ENCODE peak calls at places on chromosomes 1 and 21, in six cellular contexts. One of them, this sample, is unnamed. For H3K27me3, the result is how much of the 10 kb centered on the place peaks cover.

GRCh38 chr1:165290143-165290542 is 66.4 kb downstream of the LMX1A start:
- DNase-seq in HL-60: no peak
- DNase-seq in HCT116: no peak
- DNase-seq in GM23338: peak
- DNase-seq in transverse colon: no peak
- DNase-seq in breast epithelium: no peak
- DNase-seq in this sample: no peak

GRCh38 chr1:180042994-180043622 is 88.5 kb downstream of the CEP350 start:
- DNase-seq in breast epithelium: no peak
- DNase-seq in HCT116: no peak
- DNase-seq in transverse colon: no peak
- DNase-seq in HL-60: no peak
- DNase-seq in GM23338: no peak
- DNase-seq in this sample: no peak

GRCh38 chr1:197725044-197725443 is 50.2 kb downstream of the DENND1B start:
- DNase-seq in transverse colon: no peak
- DNase-seq in GM23338: peak
- DNase-seq in breast epithelium: no peak
- DNase-seq in HL-60: no peak
- DNase-seq in HCT116: peak
- DNase-seq in this sample: no peak

GRCh38 chr1:237786066-237786719 is 104.5 kb downstream of the ZP4 start:
- DNase-seq in GM23338: no peak
- DNase-seq in HCT116: no peak
- DNase-seq in HL-60: no peak
- DNase-seq in breast epithelium: no peak
- DNase-seq in transverse colon: no peak
- DNase-seq in this sample: no peak

GRCh38 chr1:151713044-151713443 is 3.6 kb downstream of the CELF3 start:
- DNase-seq in HCT116: no peak
- DNase-seq in breast epithelium: no peak
- DNase-seq in HL-60: no peak
- DNase-seq in transverse colon: peak
- DNase-seq in GM23338: no peak
- DNase-seq in this sample: no peak

GRCh38 chr1:6448749-6449631 is 17.0 kb downstream of the TNFRSF25 start:
- DNase-seq in transverse colon: peak
- DNase-seq in GM23338: peak
- DNase-seq in HL-60: no peak
- DNase-seq in HCT116: no peak
- DNase-seq in breast epithelium: no peak
- DNase-seq in this sample: no peak

GRCh38 chr1:1763657-1764621 is 14.3 kb downstream of the NADK start:
- DNase-seq in transverse colon: no peak
- DNase-seq in GM23338: no peak
- DNase-seq in breast epithelium: no peak
- DNase-seq in HCT116: no peak
- DNase-seq in HL-60: peak
- DNase-seq in this sample: no peak

GRCh38 chr21:29678616-29679015 is 261.2 kb downstream of the GRIK1 start:
- DNase-seq in HCT116: no peak
- DNase-seq in transverse colon: no peak
- DNase-seq in breast epithelium: no peak
- DNase-seq in GM23338: no peak
- DNase-seq in HL-60: no peak
- DNase-seq in this sample: no peak

GRCh38 chr1:27314737-27315136 is 7.2 kb upstream of the TMEM222 start:
- DNase-seq in GM23338: no peak
- DNase-seq in transverse colon: no peak
- DNase-seq in HCT116: no peak
- DNase-seq in HL-60: no peak
- DNase-seq in breast epithelium: no peak
- DNase-seq in this sample: no peak

GRCh38 chr1:24504560-24504959 is 1.9 kb downstream of the RCAN3 start:
- DNase-seq in HCT116: no peak
- DNase-seq in transverse colon: no peak
- DNase-seq in HL-60: no peak
- DNase-seq in GM23338: no peak
- DNase-seq in breast epithelium: no peak
- DNase-seq in this sample: no peak

GRCh38 chr1:247064309-247064708 is 14.3 kb downstream of the ZNF670 start:
- DNase-seq in GM23338: no peak
- DNase-seq in transverse colon: no peak
- DNase-seq in HCT116: no peak
- DNase-seq in breast epithelium: no peak
- DNase-seq in HL-60: no peak
- DNase-seq in this sample: no peak

GRCh38 chr1:105072850-105073249 is 1323.2 kb downstream of the AMY1C start:
- DNase-seq in HL-60: no peak
- DNase-seq in GM23338: peak
- DNase-seq in breast epithelium: no peak
- DNase-seq in HCT116: no peak
- DNase-seq in transverse colon: no peak
- DNase-seq in this sample: no peak

GRCh38 chr1:105073660-105074059 is 1324.0 kb downstream of the AMY1C start:
- DNase-seq in HCT116: no peak
- DNase-seq in transverse colon: no peak
- DNase-seq in GM23338: no peak
- DNase-seq in HL-60: no peak
- DNase-seq in breast epithelium: no peak
- DNase-seq in this sample: no peak

GRCh38 chr1:105072446-105072845 is 1322.7 kb downstream of the AMY1C start:
- DNase-seq in transverse colon: no peak
- DNase-seq in breast epithelium: peak
- DNase-seq in HL-60: no peak
- DNase-seq in GM23338: no peak
- DNase-seq in HCT116: no peak
- DNase-seq in this sample: no peak
- H3K4me3 ChIP-seq in transverse colon: no peak
- H3K4me3 ChIP-seq in breast epithelium: no peak
- H3K4me3 ChIP-seq in HL-60: no peak
- H3K4me3 ChIP-seq in GM23338: no peak
- H3K4me3 ChIP-seq in HCT116: no peak
- H3K4me3 ChIP-seq in this sample: no peak

GRCh38 chr1:9200441-9200840 is 34.1 kb upstream of the H6PD start:
- DNase-seq in breast epithelium: no peak
- DNase-seq in HL-60: no peak
- DNase-seq in transverse colon: no peak
- DNase-seq in GM23338: no peak
- DNase-seq in HCT116: no peak
- DNase-seq in this sample: no peak
- H3K27me3 ChIP-seq in breast epithelium: under half
- H3K27me3 ChIP-seq in HL-60: under half
- H3K27me3 ChIP-seq in transverse colon: half or more
- H3K27me3 ChIP-seq in GM23338: half or more
- H3K27me3 ChIP-seq in HCT116: half or more
- H3K27me3 ChIP-seq in this sample: under half

DNA sequence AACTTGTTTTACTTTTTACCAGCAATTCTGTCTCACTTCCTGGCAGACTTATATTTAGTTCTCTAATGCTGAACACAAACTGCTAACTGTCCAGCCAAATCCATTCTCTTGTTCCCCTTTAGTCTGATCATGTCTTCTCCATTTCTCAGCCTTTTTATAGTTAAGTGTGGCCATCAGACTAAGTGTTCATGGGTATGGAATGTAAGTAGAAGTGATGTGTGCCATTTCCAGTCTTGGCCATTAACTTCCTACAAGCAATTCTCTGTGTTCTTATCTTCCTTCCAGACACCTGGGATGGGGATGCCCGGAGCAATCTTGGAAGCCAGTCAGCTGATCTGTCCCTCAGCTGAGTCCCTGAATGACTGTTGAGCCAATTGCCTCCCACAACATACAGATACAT is 165.8 kb downstream of the ST6GALNAC3 start:
- DNase-seq in breast epithelium: no peak
- DNase-seq in GM23338: no peak
- DNase-seq in transverse colon: no peak
- DNase-seq in HL-60: no peak
- DNase-seq in HCT116: no peak
- DNase-seq in this sample: no peak
- TF ChIP-seq POLR2AphosphoS5 in breast epithelium: no peak
- TF ChIP-seq POLR2AphosphoS5 in GM23338: no peak
- TF ChIP-seq POLR2AphosphoS5 in transverse colon: no peak
- TF ChIP-seq POLR2AphosphoS5 in HL-60: no peak
- TF ChIP-seq POLR2AphosphoS5 in HCT116: no peak
- TF ChIP-seq POLR2AphosphoS5 in this sample: no peak

GRCh38 chr1:156703336-156703735 is 2.0 kb downstream of the CRABP2 start:
- DNase-seq in HCT116: no peak
- DNase-seq in HL-60: no peak
- DNase-seq in breast epithelium: no peak
- DNase-seq in GM23338: no peak
- DNase-seq in transverse colon: no peak
- DNase-seq in this sample: no peak
- H3K4me3 ChIP-seq in HCT116: no peak
- H3K4me3 ChIP-seq in HL-60: no peak
- H3K4me3 ChIP-seq in breast epithelium: peak
- H3K4me3 ChIP-seq in GM23338: peak
- H3K4me3 ChIP-seq in transverse colon: no peak
- H3K4me3 ChIP-seq in this sample: peak

GRCh38 chr1:116786049-116786448 is 31.8 kb downstream of the CD2 start:
- DNase-seq in HL-60: no peak
- DNase-seq in transverse colon: no peak
- DNase-seq in HCT116: no peak
- DNase-seq in breast epithelium: no peak
- DNase-seq in GM23338: no peak
- DNase-seq in this sample: no peak

GRCh38 chr1:116775116-116775752 is 21.0 kb downstream of the CD2 start:
- DNase-seq in GM23338: no peak
- DNase-seq in HL-60: no peak
- DNase-seq in HCT116: no peak
- DNase-seq in breast epithelium: no peak
- DNase-seq in transverse colon: no peak
- DNase-seq in this sample: no peak

GRCh38 chr1:116777831-116778830 is 23.9 kb downstream of the CD2 start:
- DNase-seq in transverse colon: no peak
- DNase-seq in breast epithelium: no peak
- DNase-seq in GM23338: peak
- DNase-seq in HL-60: no peak
- DNase-seq in HCT116: no peak
- DNase-seq in this sample: no peak

GRCh38 chr1:116785006-116785405 is 30.8 kb downstream of the CD2 start:
- DNase-seq in HL-60: no peak
- DNase-seq in breast epithelium: no peak
- DNase-seq in transverse colon: no peak
- DNase-seq in GM23338: no peak
- DNase-seq in HCT116: no peak
- DNase-seq in this sample: no peak

DNA sequence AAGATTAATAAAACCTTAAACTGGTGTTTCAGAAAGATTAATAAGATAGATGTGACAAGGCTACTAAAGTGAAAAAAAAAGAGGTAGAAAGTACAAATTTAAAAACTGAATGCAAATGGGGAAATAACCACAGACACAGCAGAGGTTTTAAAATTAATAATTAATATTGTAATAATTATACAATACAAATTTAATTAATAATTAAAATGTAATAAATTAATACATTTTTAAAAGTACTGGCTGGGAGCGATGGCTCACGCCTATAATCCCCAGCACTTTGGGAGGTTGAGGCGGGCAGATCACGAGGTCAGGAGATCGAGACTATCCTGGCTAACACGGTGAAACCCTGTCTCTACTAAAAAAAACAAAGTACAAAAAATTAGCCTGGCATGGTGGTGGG is 26.8 kb downstream of the CD2 start:
- DNase-seq in breast epithelium: no peak
- DNase-seq in transverse colon: no peak
- DNase-seq in GM23338: no peak
- DNase-seq in HCT116: no peak
- DNase-seq in HL-60: no peak
- DNase-seq in this sample: no peak
- H3K27me3 ChIP-seq in breast epithelium: under half
- H3K27me3 ChIP-seq in transverse colon: under half
- H3K27me3 ChIP-seq in GM23338: under half
- H3K27me3 ChIP-seq in HCT116: under half
- H3K27me3 ChIP-seq in HL-60: under half
- H3K27me3 ChIP-seq in this sample: under half

DNA sequence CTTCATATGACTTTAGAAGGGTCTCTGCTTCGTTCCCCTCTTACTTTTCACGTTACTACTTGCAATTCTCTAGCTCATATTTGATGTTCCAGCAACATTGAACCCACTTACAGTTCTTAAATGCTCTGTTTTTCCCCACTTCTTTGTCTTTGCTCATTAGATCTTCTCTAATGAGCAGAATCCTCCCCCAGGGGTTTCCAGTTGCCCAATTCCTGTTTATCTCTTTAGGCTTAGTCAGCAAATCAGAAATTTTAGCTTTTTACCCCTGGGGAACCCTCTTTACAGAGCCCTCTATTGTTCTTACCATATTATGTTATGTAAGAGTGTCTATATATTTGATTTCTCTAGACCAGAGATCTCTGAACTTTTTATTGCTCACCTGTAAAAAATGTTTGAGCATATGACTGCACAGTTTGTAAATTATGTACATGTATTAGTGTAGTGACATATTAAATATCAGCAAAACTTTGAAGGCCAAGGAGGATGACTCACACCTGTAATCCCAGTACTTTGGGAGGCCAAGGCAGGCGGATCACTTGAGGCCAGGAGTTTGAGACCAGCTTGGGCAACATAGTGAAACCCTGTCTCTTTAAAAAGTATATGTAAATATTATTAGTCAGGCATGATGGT is 71.4 kb downstream of the FNBP1L start:
- DNase-seq in GM23338: no peak
- DNase-seq in breast epithelium: no peak
- DNase-seq in HCT116: no peak
- DNase-seq in transverse colon: no peak
- DNase-seq in HL-60: no peak
- DNase-seq in this sample: no peak
- TF ChIP-seq POLR2AphosphoS5 in GM23338: no peak
- TF ChIP-seq POLR2AphosphoS5 in breast epithelium: no peak
- TF ChIP-seq POLR2AphosphoS5 in HCT116: no peak
- TF ChIP-seq POLR2AphosphoS5 in transverse colon: no peak
- TF ChIP-seq POLR2AphosphoS5 in HL-60: no peak
- TF ChIP-seq POLR2AphosphoS5 in this sample: no peak